ENCODE peak calls at places on chromosomes 12 and 14, in four cellular contexts. One of them, this sample, is unnamed.
A peak's percentile ranks its signal among the peaks of the same experiment; 100 is the strongest.

GRCh38 chr12:124240493-124240892 is 54.4 kb upstream of the RFLNA start:
- ATAC-seq in HepG2: peak; percentile 73
- ATAC-seq in K562: peak; percentile 100
- ATAC-seq in upper lobe of left lung: no peak
- ATAC-seq in this sample: no peak

GRCh38 chr14:96267336-96267735 is 11.3 kb downstream of the BDKRB1 start:
- ATAC-seq in upper lobe of left lung: no peak
- ATAC-seq in K562: no peak
- ATAC-seq in HepG2: no peak
- ATAC-seq in this sample: no peak

GRCh38 chr12:124930576-124930975 is 16.1 kb upstream of the UBC start:
- ATAC-seq in upper lobe of left lung: no peak
- ATAC-seq in K562: no peak
- ATAC-seq in HepG2: no peak
- ATAC-seq in this sample: no peak

GRCh38 chr12:9091933-9092598 is 23.7 kb downstream of the A2M start:
- ATAC-seq in K562: no peak
- ATAC-seq in upper lobe of left lung: no peak
- ATAC-seq in HepG2: peak; percentile 20
- ATAC-seq in this sample: no peak

GRCh38 chr12:52361553-52361952 is 5.7 kb downstream of the KRT85 start:
- ATAC-seq in upper lobe of left lung: no peak
- ATAC-seq in K562: no peak
- ATAC-seq in HepG2: no peak
- ATAC-seq in this sample: no peak

GRCh38 chr12:55745361-55746146 is 2.6 kb downstream of the GDF11 start:
- ATAC-seq in K562: peak; percentile 38
- ATAC-seq in upper lobe of left lung: no peak
- ATAC-seq in HepG2: peak; percentile 55
- ATAC-seq in this sample: no peak

GRCh38 chr14:90602088-90602687 is 205.4 kb downstream of the CALM1 start:
- ATAC-seq in upper lobe of left lung: peak; percentile 42
- ATAC-seq in K562: no peak
- ATAC-seq in HepG2: no peak
- ATAC-seq in this sample: peak; percentile 47

GRCh38 chr12:47017901-47018479 is 61.4 kb upstream of the PCED1B start:
- ATAC-seq in upper lobe of left lung: no peak
- ATAC-seq in K562: no peak
- ATAC-seq in HepG2: no peak
- ATAC-seq in this sample: no peak

GRCh38 chr14:89750909-89751502 is 203.5 kb downstream of the EFCAB11 start:
- ATAC-seq in K562: no peak
- ATAC-seq in upper lobe of left lung: no peak
- ATAC-seq in HepG2: no peak
- ATAC-seq in this sample: no peak

GRCh38 chr12:122860854-122861585 is 25.8 kb downstream of the HIP1R start:
- ATAC-seq in K562: no peak
- ATAC-seq in upper lobe of left lung: no peak
- ATAC-seq in HepG2: no peak
- ATAC-seq in this sample: no peak

GRCh38 chr12:15767301-15767700 is 21.9 kb downstream of the EPS8 start:
- ATAC-seq in upper lobe of left lung: no peak
- ATAC-seq in HepG2: no peak
- ATAC-seq in K562: no peak
- ATAC-seq in this sample: no peak

GRCh38 chr12:78210494-78210860 is 379.8 kb downstream of the NAV3 start:
- ATAC-seq in upper lobe of left lung: no peak
- ATAC-seq in K562: no peak
- ATAC-seq in HepG2: no peak
- ATAC-seq in this sample: no peak

GRCh38 chr12:78210894-78211302 is 380.2 kb downstream of the NAV3 start:
- ATAC-seq in K562: no peak
- ATAC-seq in HepG2: no peak
- ATAC-seq in upper lobe of left lung: no peak
- ATAC-seq in this sample: no peak

GRCh38 chr12:78204926-78205325 is 374.2 kb downstream of the NAV3 start:
- ATAC-seq in HepG2: no peak
- ATAC-seq in upper lobe of left lung: no peak
- ATAC-seq in K562: no peak
- ATAC-seq in this sample: no peak

GRCh38 chr12:78209851-78210493 is 379.3 kb downstream of the NAV3 start:
- ATAC-seq in HepG2: no peak
- ATAC-seq in K562: no peak
- ATAC-seq in upper lobe of left lung: no peak
- ATAC-seq in this sample: no peak

GRCh38 chr12:78208106-78208505 is 377.4 kb downstream of the NAV3 start:
- ATAC-seq in upper lobe of left lung: no peak
- ATAC-seq in K562: no peak
- ATAC-seq in HepG2: no peak
- ATAC-seq in this sample: no peak
- H3K36me3 ChIP-seq in upper lobe of left lung: no peaks in the 10 kb centered on the region
- H3K36me3 ChIP-seq in K562: no peaks in the 10 kb centered on the region
- H3K36me3 ChIP-seq in HepG2: no peaks in the 10 kb centered on the region
- H3K36me3 ChIP-seq in this sample: no peaks in the 10 kb centered on the region

GRCh38 chr12:120686690-120687569 is at the start of gene MLEC:
- ATAC-seq in K562: peak; percentile 92
- ATAC-seq in upper lobe of left lung: peak; percentile 98
- ATAC-seq in HepG2: peak; percentile 87
- ATAC-seq in this sample: peak; percentile 94
- TF ChIP-seq EP300 in K562: peak; percentile 70
- TF ChIP-seq EP300 in upper lobe of left lung: no peak
- TF ChIP-seq EP300 in HepG2: peak; percentile 63
- TF ChIP-seq EP300 in this sample: no peak

DNA sequence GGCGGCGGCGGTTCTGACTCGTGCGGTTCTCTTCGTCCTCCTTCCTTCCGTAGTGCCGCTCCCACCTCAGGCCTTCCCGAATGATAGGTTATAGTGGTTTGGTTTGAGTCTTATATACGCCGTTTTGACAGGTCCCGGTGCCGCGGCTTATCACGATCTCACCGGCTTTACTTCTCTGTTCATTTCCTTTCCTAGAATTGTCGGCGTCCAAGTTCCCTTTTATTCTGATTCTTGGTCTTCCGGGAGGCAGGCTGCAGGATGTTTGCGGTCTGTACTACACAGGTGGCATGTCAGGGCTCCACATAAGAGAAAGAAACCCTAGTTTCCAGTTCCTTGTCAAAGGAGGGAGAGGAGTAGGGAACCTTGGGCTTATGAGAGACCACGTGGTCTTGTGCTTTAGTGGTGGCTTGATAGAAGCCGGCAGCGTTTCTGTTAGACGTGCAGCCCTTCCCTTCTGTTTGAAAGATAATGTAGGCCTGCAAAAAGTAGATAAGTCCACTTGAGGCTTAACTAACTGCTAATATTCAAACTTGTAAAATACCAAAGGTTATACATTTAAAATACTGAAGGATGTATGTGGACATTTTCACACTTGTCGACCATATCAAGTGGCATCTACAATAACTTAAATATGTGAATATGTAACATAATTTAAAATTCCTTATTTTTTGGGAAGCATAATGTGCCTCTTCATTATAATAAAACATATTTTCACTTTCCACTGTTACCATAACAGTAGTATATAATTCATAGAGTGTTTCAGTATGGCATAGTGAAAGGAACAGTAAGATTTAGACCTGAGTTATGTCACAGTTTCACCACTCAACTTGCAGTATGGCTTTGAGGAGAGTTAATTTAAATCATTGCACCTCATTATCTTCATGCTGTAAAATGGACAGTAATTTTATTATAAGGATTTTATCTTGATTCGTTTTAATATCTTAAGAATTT is 804 bp downstream of the USP15 start:
- ATAC-seq in upper lobe of left lung: peak; percentile 82
- ATAC-seq in HepG2: peak; percentile 50
- ATAC-seq in K562: peak; percentile 52
- ATAC-seq in this sample: no peak
- H3K27ac ChIP-seq in upper lobe of left lung: peak overlapping the region; percentile 94
- H3K27ac ChIP-seq in HepG2: peak overlapping the region; percentile 86
- H3K27ac ChIP-seq in K562: peak overlapping the region; percentile 99
- H3K27ac ChIP-seq in this sample: peak overlapping the region; percentile 96

DNA sequence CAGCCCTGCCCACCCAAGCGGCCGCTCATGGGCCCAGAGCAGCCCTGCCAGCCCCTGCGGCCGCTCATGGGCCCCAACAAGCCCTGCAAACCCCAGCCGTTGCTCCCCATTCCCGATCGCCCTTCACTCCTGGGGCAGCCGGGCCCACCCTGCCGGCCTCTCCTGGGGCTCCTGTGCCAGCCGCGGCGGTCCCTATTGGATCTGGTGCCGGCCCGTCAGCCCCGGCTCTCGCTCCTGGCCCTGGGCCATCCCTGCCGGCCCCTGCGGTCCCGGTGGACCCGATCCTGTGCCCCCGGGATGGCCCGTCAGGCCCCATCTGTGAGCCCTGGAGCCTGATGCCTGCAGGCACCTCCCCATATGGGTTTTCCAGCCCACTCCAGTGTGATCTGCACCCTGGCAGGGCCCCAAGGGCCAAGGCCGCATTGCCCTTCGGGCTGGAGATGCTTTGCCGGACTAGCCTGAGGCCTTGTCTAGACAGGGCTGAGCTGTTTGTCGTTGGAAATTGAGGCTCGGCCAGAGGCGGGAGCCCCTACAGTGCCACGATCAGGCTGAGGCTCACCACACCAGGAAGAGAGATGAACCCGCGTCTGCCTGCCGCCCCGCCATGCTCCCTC is 20.3 kb downstream of the FBRSL1 start:
- ATAC-seq in upper lobe of left lung: no peak
- ATAC-seq in HepG2: no peak
- ATAC-seq in K562: no peak
- ATAC-seq in this sample: no peak
- H3K36me3 ChIP-seq in upper lobe of left lung: peaks cover 42% of the 10 kb centered on the region
- H3K36me3 ChIP-seq in HepG2: peaks cover 7% of the 10 kb centered on the region
- H3K36me3 ChIP-seq in K562: peaks cover 29% of the 10 kb centered on the region
- H3K36me3 ChIP-seq in this sample: peaks cover 69% of the 10 kb centered on the region

DNA sequence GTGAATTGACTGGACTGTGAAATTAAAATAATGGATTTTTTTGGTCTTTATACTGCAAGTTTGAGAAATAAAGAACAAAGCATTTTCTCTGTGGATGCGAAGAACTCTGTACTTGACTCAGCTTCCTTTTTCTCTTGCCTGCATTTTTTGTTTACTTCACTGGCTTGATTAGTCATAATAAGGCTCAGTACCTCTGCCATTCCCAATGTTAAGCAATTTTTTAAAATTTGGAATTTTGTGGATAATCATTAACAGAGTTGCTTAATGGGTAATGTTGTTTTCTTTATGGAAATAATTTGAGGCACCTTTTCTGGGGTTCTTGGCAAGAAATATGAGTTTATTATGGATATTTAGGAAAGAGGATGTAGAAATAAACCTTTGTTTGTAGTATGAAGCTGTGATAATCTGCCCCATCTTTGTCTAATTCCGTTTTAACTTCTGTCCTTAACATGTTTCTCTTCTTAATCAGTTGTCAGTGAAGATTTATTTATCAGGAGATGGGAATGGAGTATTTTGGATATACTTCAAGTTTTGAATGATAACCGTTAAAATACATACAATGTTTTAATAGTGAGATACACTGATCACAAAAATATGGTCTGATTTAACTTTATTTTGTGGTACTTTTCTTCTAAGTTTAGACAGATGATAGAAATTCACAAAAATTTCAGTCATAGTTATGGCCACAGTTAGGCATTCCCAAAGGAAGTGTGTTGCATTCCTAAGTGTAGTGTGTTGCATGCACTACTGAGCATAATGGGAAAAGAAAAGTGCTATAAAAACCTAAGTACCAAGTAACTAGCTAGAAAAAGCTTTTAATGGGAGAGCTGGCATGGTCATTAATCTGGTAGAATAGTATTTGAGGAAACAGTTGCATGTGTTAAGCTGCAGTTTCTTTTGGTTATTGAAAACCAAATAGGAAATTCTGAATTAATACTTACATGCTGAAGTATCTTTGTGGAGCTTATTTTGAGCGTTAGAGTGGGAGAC is 27.7 kb downstream of the WNK1 start:
- ATAC-seq in K562: no peak
- ATAC-seq in upper lobe of left lung: no peak
- ATAC-seq in HepG2: no peak
- ATAC-seq in this sample: no peak
- TF ChIP-seq EP300 in K562: no peak
- TF ChIP-seq EP300 in upper lobe of left lung: no peak
- TF ChIP-seq EP300 in HepG2: no peak
- TF ChIP-seq EP300 in this sample: no peak

This sample was measured in gastroesophageal sphincter.